ENCODE peak calls at places on chromosomes 12 and 14, in six cellular contexts. Y is activated B cell treated with CpG ODN at 0.5 μM for 24 hours; A is amniotic stem cell; D is AG10803; F is non-pigmented ciliary epithelial cell; B is CD8-positive, alpha-beta T cell. R is an unnamed sample.

GRCh38 chr12:111868676-111869588 is 26.9 kb downstream of the MAPKAPK5 start:
- DNase-seq in A (no peak), Y (no peak), B (no peak), F (no peak), D (no peak), R (no peak)

GRCh38 chr14:60643443-60644402 is 5.6 kb downstream of the SIX1 start:
- DNase-seq in Y (no peak), B (no peak), D (peak), A (no peak), F (no peak), R (no peak)

GRCh38 chr14:102592969-102593840 is 756 bp downstream of the RCOR1 start:
- DNase-seq in Y (peak), F (no peak), D (no peak), B (peak), A (peak), R (no peak)

GRCh38 chr12:10957741-10958140 is 18.7 kb upstream of the TAS2R14 start:
- DNase-seq in A (no peak), D (peak), F (no peak), Y (no peak), B (no peak), R (no peak)

GRCh38 chr14:35374273-35374681 is 30.3 kb downstream of the NFKBIA start:
- DNase-seq in B (no peak), A (peak), D (peak), F (peak), Y (no peak), R (no peak)

GRCh38 chr12:126784328-126784921 is 1482.5 kb upstream of the TMEM132C start:
- DNase-seq in A (peak), D (peak), Y (no peak), B (peak), F (peak), R (no peak)

GRCh38 chr12:57091633-57092528 is 3.0 kb downstream of the NAB2 start:
- DNase-seq in Y (no peak), F (no peak), D (no peak), B (no peak), A (no peak), R (no peak)

GRCh38 chr12:91383106-91383505 is 200.5 kb upstream of the DCN start:
- DNase-seq in B (no peak), Y (no peak), D (no peak), A (no peak), F (no peak), R (no peak)

GRCh38 chr12:105341010-105341409 is 10.5 kb downstream of the C12orf75 start:
- DNase-seq in D (no peak), F (no peak), Y (no peak), B (no peak), A (no peak), R (no peak)

GRCh38 chr14:81268016-81268416 is 47.3 kb upstream of the GTF2A1 start:
- DNase-seq in Y (no peak), A (no peak), B (no peak), D (no peak), F (no peak), R (no peak)

GRCh38 chr12:106753526-106753925 is 21.0 kb upstream of the RIC8B start:
- DNase-seq in F (no peak), D (no peak), A (no peak), B (peak), Y (peak), R (peak)

GRCh38 chr14:41606249-41607118 is at the start of gene LRFN5:
- DNase-seq in Y (no peak), B (no peak), F (no peak), A (no peak), D (peak), R (no peak)

GRCh38 chr12:127108360-127109215 is 1158.4 kb upstream of the TMEM132C start:
- DNase-seq in Y (no peak), D (peak), F (peak), A (peak), B (peak), R (no peak)

GRCh38 chr12:89154743-89155530 is 197.4 kb downstream of the DUSP6 start:
- DNase-seq in A (no peak), Y (no peak), F (no peak), B (no peak), D (peak), R (no peak)

GRCh38 chr12:93378373-93379310 is 917 bp downstream of the NUDT4 start:
- DNase-seq in B (peak), A (peak), F (no peak), D (peak), Y (peak), R (peak)

GRCh38 chr12:18578191-18578590 is 159.6 kb downstream of the PLCZ1 start:
- DNase-seq in B (no peak), A (no peak), D (peak), F (no peak), Y (no peak), R (no peak)

GRCh38 chr14:22908601-22909000 is 10.3 kb downstream of the RBM23 start:
- DNase-seq in A (no peak), D (peak), Y (no peak), B (no peak), F (no peak), R (no peak)

GRCh38 chr12:28313631-28314030 is 123.4 kb downstream of the CCDC91 start:
- DNase-seq in A (no peak), Y (no peak), D (peak), B (no peak), F (no peak), R (no peak)

GRCh38 chr14:31510222-31510621 is 22.4 kb upstream of the GPR33 start:
- DNase-seq in A (no peak), B (no peak), Y (no peak), D (peak), F (no peak), R (no peak)

R was measured in GM12892.